ENCODE peak calls at places on chromosomes 4 and X, in six cellular contexts. One of them, this sample, is unnamed.

GRCh38 chr4:78775278-78776030 is 696 bp upstream of the BMP2K start:
- DNase-seq in K562: peak; percentile 92
- DNase-seq in neural progenitor cell: peak; percentile 89
- DNase-seq in MM.1S: peak; percentile 85
- DNase-seq in A549: peak; percentile 51
- DNase-seq in PC-3: peak; percentile 65
- DNase-seq in this sample: peak; percentile 88

GRCh38 chr4:147049940-147050852 is 104.5 kb upstream of the TTC29 start:
- DNase-seq in K562: no peak
- DNase-seq in neural progenitor cell: no peak
- DNase-seq in MM.1S: no peak
- DNase-seq in A549: no peak
- DNase-seq in PC-3: peak; percentile 29
- DNase-seq in this sample: no peak

GRCh38 chrX:43822015-43822414 is 60.2 kb downstream of the MAOB start:
- DNase-seq in K562: no peak
- DNase-seq in neural progenitor cell: no peak
- DNase-seq in MM.1S: no peak
- DNase-seq in A549: no peak
- DNase-seq in PC-3: peak; percentile 80
- DNase-seq in this sample: no peak

GRCh38 chr4:165325732-165326512 is 1.5 kb upstream of the MSMO1 start:
- DNase-seq in K562: peak; percentile 16
- DNase-seq in neural progenitor cell: no peak
- DNase-seq in MM.1S: peak; percentile 31
- DNase-seq in A549: no peak
- DNase-seq in PC-3: peak; percentile 71
- DNase-seq in this sample: peak; percentile 61

GRCh38 chr4:164288578-164288977 is 465.4 kb upstream of the SMIM31 start:
- DNase-seq in K562: no peak
- DNase-seq in neural progenitor cell: no peak
- DNase-seq in MM.1S: no peak
- DNase-seq in A549: no peak
- DNase-seq in PC-3: no peak
- DNase-seq in this sample: no peak

GRCh38 chrX:101595739-101596419 is 21.9 kb downstream of the ARMCX6 start:
- DNase-seq in K562: peak; percentile 26
- DNase-seq in neural progenitor cell: peak; percentile 60
- DNase-seq in MM.1S: peak; percentile 50
- DNase-seq in A549: peak; percentile 40
- DNase-seq in PC-3: peak; percentile 70
- DNase-seq in this sample: peak; percentile 74

GRCh38 chr4:114921790-114922581 is 191.4 kb downstream of the NDST4 start:
- DNase-seq in K562: no peak
- DNase-seq in neural progenitor cell: peak; percentile 30
- DNase-seq in MM.1S: no peak
- DNase-seq in A549: no peak
- DNase-seq in PC-3: no peak
- DNase-seq in this sample: no peak

GRCh38 chr4:186144596-186145569 is 40.4 kb downstream of the FAM149A start:
- DNase-seq in K562: no peak
- DNase-seq in neural progenitor cell: peak; percentile 95
- DNase-seq in MM.1S: peak; percentile 26
- DNase-seq in A549: peak; percentile 13
- DNase-seq in PC-3: peak; percentile 6
- DNase-seq in this sample: peak; percentile 91

GRCh38 chrX:20197641-20198210 is 56.1 kb upstream of the EIF1AX start:
- DNase-seq in K562: no peak
- DNase-seq in neural progenitor cell: no peak
- DNase-seq in MM.1S: no peak
- DNase-seq in A549: no peak
- DNase-seq in PC-3: no peak
- DNase-seq in this sample: no peak

GRCh38 chr4:175509320-175509719 is 302.7 kb downstream of the GPM6A start:
- DNase-seq in K562: no peak
- DNase-seq in neural progenitor cell: peak; percentile 39
- DNase-seq in MM.1S: no peak
- DNase-seq in A549: no peak
- DNase-seq in PC-3: peak; percentile 59
- DNase-seq in this sample: peak; percentile 83

GRCh38 chrX:39327255-39327654 is 526.0 kb downstream of the MID1IP1 start:
- DNase-seq in K562: no peak
- DNase-seq in neural progenitor cell: no peak
- DNase-seq in MM.1S: no peak
- DNase-seq in A549: no peak
- DNase-seq in PC-3: no peak
- DNase-seq in this sample: no peak

GRCh38 chrX:24294619-24295018 is 19.2 kb downstream of the SUPT20HL2 start:
- DNase-seq in K562: no peak
- DNase-seq in neural progenitor cell: peak; percentile 76
- DNase-seq in MM.1S: no peak
- DNase-seq in A549: no peak
- DNase-seq in PC-3: peak; percentile 19
- DNase-seq in this sample: peak; percentile 77

GRCh38 chr4:137536789-137537561 is 4.7 kb upstream of the PCDH18 start:
- DNase-seq in K562: no peak
- DNase-seq in neural progenitor cell: no peak
- DNase-seq in MM.1S: no peak
- DNase-seq in A549: no peak
- DNase-seq in PC-3: peak; percentile 18
- DNase-seq in this sample: peak; percentile 76

GRCh38 chrX:49879656-49880277 is 483 bp downstream of the USP27X start:
- DNase-seq in K562: no peak
- DNase-seq in neural progenitor cell: no peak
- DNase-seq in MM.1S: no peak
- DNase-seq in A549: peak; percentile 5
- DNase-seq in PC-3: no peak
- DNase-seq in this sample: no peak

DNA sequence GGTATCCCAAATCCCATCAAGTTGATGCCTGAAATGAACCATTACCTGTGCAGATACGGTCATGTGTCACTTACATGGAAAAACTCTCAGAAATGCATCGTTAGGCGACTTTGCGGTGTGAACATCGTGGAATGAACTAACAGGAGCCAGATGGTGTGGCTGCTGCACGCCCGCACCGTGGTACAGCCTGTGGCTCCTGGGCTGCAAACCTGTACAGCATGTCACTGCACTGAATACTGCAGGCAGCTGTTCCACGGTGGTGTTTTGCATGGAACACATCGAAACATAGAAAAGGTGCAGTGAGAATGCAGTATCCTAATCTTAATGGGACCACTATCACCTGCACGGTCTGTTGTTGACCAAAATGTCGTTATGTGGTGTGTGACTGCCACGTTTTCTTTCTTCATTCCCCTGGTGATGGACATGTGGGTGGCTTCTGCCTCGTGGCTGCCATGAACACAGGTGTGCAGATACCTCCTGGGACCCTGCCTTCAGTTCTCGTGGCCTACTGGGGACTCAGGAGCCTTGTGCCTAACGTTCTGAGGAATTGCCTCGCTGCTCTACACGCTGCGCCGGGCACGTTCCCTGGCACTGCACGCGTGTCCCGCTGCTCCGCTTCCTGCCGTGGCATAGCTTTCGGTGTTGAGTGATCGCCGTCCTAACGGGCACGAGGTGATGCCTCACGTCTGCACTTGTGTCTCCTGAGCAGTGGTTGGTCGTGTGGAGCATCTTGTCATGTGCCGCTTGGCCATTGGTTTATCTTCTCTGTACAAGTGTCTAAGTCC is 18.5 kb downstream of the MAEA start:
- DNase-seq in K562: no peak
- DNase-seq in neural progenitor cell: no peak
- DNase-seq in MM.1S: no peak
- DNase-seq in A549: no peak
- DNase-seq in PC-3: no peak
- DNase-seq in this sample: no peak
- H3K4me3 ChIP-seq in K562: no peak overlapping the region
- H3K4me3 ChIP-seq in neural progenitor cell: no peak overlapping the region
- H3K4me3 ChIP-seq in MM.1S: no peak overlapping the region
- H3K4me3 ChIP-seq in A549: no peak overlapping the region
- H3K4me3 ChIP-seq in PC-3: no peak overlapping the region
- H3K4me3 ChIP-seq in this sample: no peak overlapping the region

GRCh38 chrX:40864972-40865371 is 129.6 kb upstream of the MED14 start:
- DNase-seq in K562: no peak
- DNase-seq in neural progenitor cell: no peak
- DNase-seq in MM.1S: no peak
- DNase-seq in A549: no peak
- DNase-seq in PC-3: no peak
- DNase-seq in this sample: no peak

GRCh38 chrX:40867352-40867751 is 132.0 kb upstream of the MED14 start:
- DNase-seq in K562: no peak
- DNase-seq in neural progenitor cell: no peak
- DNase-seq in MM.1S: no peak
- DNase-seq in A549: peak; percentile 31
- DNase-seq in PC-3: peak; percentile 70
- DNase-seq in this sample: no peak

GRCh38 chrX:40871385-40872082 is 136.2 kb upstream of the MED14 start:
- DNase-seq in K562: no peak
- DNase-seq in neural progenitor cell: no peak
- DNase-seq in MM.1S: no peak
- DNase-seq in A549: no peak
- DNase-seq in PC-3: peak; percentile 18
- DNase-seq in this sample: no peak

GRCh38 chrX:40866878-40867277 is 131.5 kb upstream of the MED14 start:
- DNase-seq in K562: no peak
- DNase-seq in neural progenitor cell: no peak
- DNase-seq in MM.1S: no peak
- DNase-seq in A549: no peak
- DNase-seq in PC-3: no peak
- DNase-seq in this sample: no peak

DNA sequence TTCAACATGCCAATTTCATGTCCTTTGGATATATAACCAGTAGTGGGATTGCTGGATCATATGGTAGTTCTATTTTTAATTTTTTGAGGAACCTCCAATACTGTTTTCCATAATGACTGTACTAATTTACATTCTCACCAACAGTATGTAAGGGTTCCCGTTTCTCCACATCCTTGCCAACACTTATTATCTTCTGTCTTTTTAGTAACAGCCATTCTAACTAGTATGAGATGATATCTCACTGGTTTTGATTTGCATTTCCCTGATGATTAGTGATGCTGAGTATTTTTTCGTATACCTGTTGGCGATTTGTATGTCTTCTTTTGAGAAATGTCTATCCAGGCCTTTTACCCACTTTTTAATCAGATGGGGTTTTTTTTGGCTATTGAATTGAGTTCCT is 133.5 kb upstream of the MED14 start:
- DNase-seq in K562: no peak
- DNase-seq in neural progenitor cell: no peak
- DNase-seq in MM.1S: no peak
- DNase-seq in A549: no peak
- DNase-seq in PC-3: no peak
- DNase-seq in this sample: no peak
- H3K4me2 ChIP-seq in K562: no peak overlapping the region
- H3K4me2 ChIP-seq in neural progenitor cell: no peak overlapping the region
- H3K4me2 ChIP-seq in MM.1S: no peak overlapping the region
- H3K4me2 ChIP-seq in A549: no peak overlapping the region
- H3K4me2 ChIP-seq in PC-3: no peak overlapping the region
- H3K4me2 ChIP-seq in this sample: no peak overlapping the region

GRCh38 chrX:29935455-29935854 is 279.9 kb upstream of the MAGEB2 start:
- DNase-seq in K562: no peak
- DNase-seq in neural progenitor cell: peak; percentile 26
- DNase-seq in MM.1S: no peak
- DNase-seq in A549: no peak
- DNase-seq in PC-3: no peak
- DNase-seq in this sample: peak; percentile 36

GRCh38 chrX:29941292-29941691 is 274.1 kb upstream of the MAGEB2 start:
- DNase-seq in K562: no peak
- DNase-seq in neural progenitor cell: no peak
- DNase-seq in MM.1S: no peak
- DNase-seq in A549: no peak
- DNase-seq in PC-3: no peak
- DNase-seq in this sample: no peak

GRCh38 chrX:29940750-29941149 is 274.6 kb upstream of the MAGEB2 start:
- DNase-seq in K562: no peak
- DNase-seq in neural progenitor cell: no peak
- DNase-seq in MM.1S: no peak
- DNase-seq in A549: no peak
- DNase-seq in PC-3: no peak
- DNase-seq in this sample: peak; percentile 3
- TF ChIP-seq CTCF in K562: no peak
- TF ChIP-seq CTCF in neural progenitor cell: no peak
- TF ChIP-seq CTCF in MM.1S: no peak
- TF ChIP-seq CTCF in A549: no peak
- TF ChIP-seq CTCF in PC-3: peak; percentile 22
- TF ChIP-seq CTCF in this sample: peak; percentile 23

GRCh38 chr4:151691639-151692442 is 69.0 kb downstream of the GATB start:
- DNase-seq in K562: no peak
- DNase-seq in neural progenitor cell: no peak
- DNase-seq in MM.1S: no peak
- DNase-seq in A549: no peak
- DNase-seq in PC-3: no peak
- DNase-seq in this sample: no peak
- H3K4me3 ChIP-seq in K562: no peak overlapping the region
- H3K4me3 ChIP-seq in neural progenitor cell: no peak overlapping the region
- H3K4me3 ChIP-seq in MM.1S: no peak overlapping the region
- H3K4me3 ChIP-seq in A549: no peak overlapping the region
- H3K4me3 ChIP-seq in PC-3: no peak overlapping the region
- H3K4me3 ChIP-seq in this sample: no peak overlapping the region

DNA sequence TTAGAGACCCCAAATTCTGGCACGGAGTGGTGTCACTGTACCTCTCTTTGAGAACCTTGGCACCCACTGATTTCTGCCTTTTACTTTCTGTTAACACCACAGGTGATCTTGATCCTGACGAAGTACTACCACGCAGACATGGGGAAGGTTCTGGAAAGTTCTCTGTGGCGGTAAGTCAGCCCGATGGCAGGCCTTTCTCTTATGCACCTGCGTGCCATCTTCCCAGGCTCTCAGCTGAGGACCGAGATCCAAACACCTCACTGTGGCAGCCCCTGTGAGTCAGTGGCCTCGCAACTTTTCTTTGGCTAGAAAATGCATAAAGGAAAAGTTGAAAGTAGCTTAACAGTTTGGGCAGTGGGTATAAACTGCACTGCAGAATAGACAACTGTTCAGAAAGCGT is 38.5 kb downstream of the PSAPL1 start:
- DNase-seq in K562: no peak
- DNase-seq in neural progenitor cell: no peak
- DNase-seq in MM.1S: no peak
- DNase-seq in A549: no peak
- DNase-seq in PC-3: no peak
- DNase-seq in this sample: no peak
- H3K4me2 ChIP-seq in K562: no peak overlapping the region
- H3K4me2 ChIP-seq in neural progenitor cell: peak overlapping the region; percentile 28
- H3K4me2 ChIP-seq in MM.1S: no peak overlapping the region
- H3K4me2 ChIP-seq in A549: no peak overlapping the region
- H3K4me2 ChIP-seq in PC-3: no peak overlapping the region
- H3K4me2 ChIP-seq in this sample: no peak overlapping the region

GRCh38 chr4:5199912-5200311 is 148.6 kb downstream of the STK32B start:
- DNase-seq in K562: no peak
- DNase-seq in neural progenitor cell: peak; percentile 21
- DNase-seq in MM.1S: no peak
- DNase-seq in A549: no peak
- DNase-seq in PC-3: no peak
- DNase-seq in this sample: peak; percentile 27
- TF ChIP-seq CTCF in K562: no peak
- TF ChIP-seq CTCF in neural progenitor cell: no peak
- TF ChIP-seq CTCF in MM.1S: no peak
- TF ChIP-seq CTCF in A549: no peak
- TF ChIP-seq CTCF in PC-3: no peak
- TF ChIP-seq CTCF in this sample: no peak